ENCODE peak calls at places on chromosomes 16 and 17, in five cellular contexts. R is right atrium auricular region, U is dorsolateral prefrontal cortex, M is foreskin fibroblast, B is fibroblast of lung. Q is an unnamed sample.

GRCh38 chr16:66934138-66934838 is at the start of gene CIAO2B:
- DNase-seq in U (peak), R (peak), M (peak), B (peak), Q (peak)

GRCh38 chr16:14180431-14181059 is 109.4 kb downstream of the MRTFB start:
- DNase-seq in U (no peak), B (peak), M (peak), R (no peak), Q (no peak)

GRCh38 chr17:9890124-9890523 is 14.9 kb downstream of the RCVRN start:
- DNase-seq in B (no peak), R (no peak), U (no peak), M (no peak), Q (no peak)

GRCh38 chr17:4807534-4808377 is 804 bp downstream of the PLD2 start:
- DNase-seq in U (peak), B (no peak), M (peak), R (no peak), Q (no peak)

GRCh38 chr17:59762022-59762825 is 54.8 kb downstream of the VMP1 start:
- DNase-seq in R (no peak), M (peak), U (no peak), B (peak), Q (peak)

GRCh38 chr17:78438694-78439325 is 60.4 kb downstream of the PGS1 start:
- DNase-seq in M (no peak), B (no peak), U (no peak), R (no peak), Q (no peak)

GRCh38 chr16:85899444-85899843 is 482 bp downstream of the IRF8 start:
- DNase-seq in M (no peak), R (no peak), U (no peak), B (no peak), Q (no peak)

GRCh38 chr17:72267601-72268000 is 146.8 kb downstream of the SOX9 start:
- DNase-seq in R (no peak), M (no peak), U (no peak), B (no peak), Q (no peak)

GRCh38 chr16:71738820-71739219 is 14.3 kb upstream of the PHLPP2 start:
- DNase-seq in B (no peak), U (no peak), M (no peak), R (no peak), Q (no peak)

GRCh38 chr16:4976611-4977145 is 18.5 kb downstream of the SEC14L5 start:
- DNase-seq in R (no peak), M (no peak), B (no peak), U (no peak), Q (no peak)

GRCh38 chr16:31094424-31095120 is at the start of gene VKORC1:
- DNase-seq in U (peak), R (peak), B (peak), M (peak), Q (peak)

GRCh38 chr16:50278251-50278650 is 11.9 kb downstream of the ADCY7 start:
- DNase-seq in M (no peak), U (no peak), R (no peak), B (no peak), Q (no peak)

GRCh38 chr17:27937026-27937546 is 43.9 kb upstream of the LYRM9 start:
- DNase-seq in B (no peak), R (no peak), U (no peak), M (no peak), Q (no peak)

GRCh38 chr16:2858245-2859025 is 465 bp upstream of the PRSS22 start:
- DNase-seq in B (no peak), U (no peak), M (no peak), R (no peak), Q (no peak)

GRCh38 chr16:30534368-30535105 is at the start of gene ZNF747:
- DNase-seq in R (peak), U (peak), B (peak), M (peak), Q (peak)

GRCh38 chr17:74117087-74117486 is 86.4 kb upstream of the RPL38 start:
- DNase-seq in R (no peak), M (no peak), B (no peak), U (no peak), Q (no peak)

GRCh38 chr17:70123193-70123592 is 46.1 kb upstream of the KCNJ2 start:
- DNase-seq in B (no peak), M (peak), R (no peak), U (no peak), Q (no peak)

GRCh38 chr17:43025766-43026537 is 921 bp downstream of the RND2 start:
- DNase-seq in M (no peak), R (no peak), B (no peak), U (no peak), Q (no peak)

GRCh38 chr17:42051645-42052044 is 1.2 kb upstream of the C17orf113 start:
- DNase-seq in M (no peak), B (no peak), U (no peak), R (no peak), Q (no peak)

GRCh38 chr17:63827801-63828221 is 348 bp upstream of the FTSJ3 start:
- DNase-seq in M (peak), B (no peak), R (peak), U (no peak), Q (no peak)

GRCh38 chr16:85564277-85565051 is 48.7 kb upstream of the GSE1 start:
- DNase-seq in R (no peak), U (no peak), M (no peak), B (no peak), Q (no peak)

GRCh38 chr17:58005031-58005727 is 1.9 kb downstream of the SRSF1 start:
- DNase-seq in M (no peak), R (no peak), U (no peak), B (no peak), Q (no peak)

GRCh38 chr16:10541396-10541795 is 39.0 kb downstream of the EMP2 start:
- DNase-seq in U (no peak), B (no peak), M (no peak), R (no peak), Q (no peak)

GRCh38 chr17:4175921-4176802 is 33.2 kb downstream of the CYB5D2 start:
- DNase-seq in B (peak), R (no peak), U (no peak), M (peak), Q (no peak)

GRCh38 chr16:69741951-69742904 is 12.5 kb downstream of the NOB1 start:
- DNase-seq in B (peak), U (peak), M (peak), R (peak), Q (peak)

GRCh38 chr17:78991906-78992532 is 12.3 kb upstream of the LGALS3BP start:
- DNase-seq in M (no peak), B (no peak), U (no peak), R (no peak), Q (no peak)

GRCh38 chr16:10519929-10520868 is 60.2 kb downstream of the EMP2 start:
- DNase-seq in R (no peak), B (no peak), U (no peak), M (peak), Q (no peak)

GRCh38 chr17:608911-609882 is 105.4 kb downstream of the VPS53 start:
- DNase-seq in B (no peak), U (no peak), M (peak), R (no peak), Q (no peak)

GRCh38 chr16:4371481-4372314 is at the start of gene VASN:
- DNase-seq in U (peak), B (peak), R (peak), M (peak), Q (peak)

GRCh38 chr16:82694239-82694874 is 67.6 kb downstream of the CDH13 start:
- DNase-seq in B (peak), U (no peak), R (no peak), M (peak), Q (peak)

GRCh38 chr17:58630883-58631522 is 60.8 kb downstream of the TEX14 start:
- DNase-seq in R (peak), B (no peak), U (peak), M (no peak), Q (no peak)

GRCh38 chr17:41635121-41636097 is 11.0 kb upstream of the KRT17 start:
- DNase-seq in R (no peak), U (peak), M (peak), B (no peak), Q (no peak)

GRCh38 chr17:3888343-3889171 is 4.3 kb downstream of the CAMKK1 start:
- DNase-seq in B (peak), M (peak), R (peak), U (peak), Q (peak)

GRCh38 chr16:73232555-73233422 is 184.9 kb upstream of the ZFHX3 start:
- DNase-seq in R (peak), M (peak), B (peak), U (no peak), Q (peak)

GRCh38 chr17:55430531-55431228 is 9.0 kb upstream of the MMD start:
- DNase-seq in R (no peak), U (no peak), M (peak), B (no peak), Q (no peak)

GRCh38 chr17:77494664-77495435 is 354.1 kb downstream of the SEC14L1 start:
- DNase-seq in U (peak), R (peak), B (peak), M (peak), Q (peak)

GRCh38 chr16:75007443-75007842 is 8.6 kb downstream of the ZNRF1 start:
- DNase-seq in M (no peak), R (no peak), B (no peak), U (no peak), Q (no peak)

GRCh38 chr16:21646721-21647561 is 5.5 kb downstream of the IGSF6 start:
- DNase-seq in M (no peak), U (no peak), B (no peak), R (peak), Q (no peak)

GRCh38 chr17:8360751-8361150 is 15.8 kb downstream of the KRABD2 start:
- DNase-seq in R (no peak), M (no peak), U (no peak), B (no peak), Q (no peak)

GRCh38 chr17:50151937-50152547 is 1.6 kb upstream of the PPP1R9B start:
- DNase-seq in M (peak), U (peak), R (peak), B (peak), Q (peak)

DNA sequence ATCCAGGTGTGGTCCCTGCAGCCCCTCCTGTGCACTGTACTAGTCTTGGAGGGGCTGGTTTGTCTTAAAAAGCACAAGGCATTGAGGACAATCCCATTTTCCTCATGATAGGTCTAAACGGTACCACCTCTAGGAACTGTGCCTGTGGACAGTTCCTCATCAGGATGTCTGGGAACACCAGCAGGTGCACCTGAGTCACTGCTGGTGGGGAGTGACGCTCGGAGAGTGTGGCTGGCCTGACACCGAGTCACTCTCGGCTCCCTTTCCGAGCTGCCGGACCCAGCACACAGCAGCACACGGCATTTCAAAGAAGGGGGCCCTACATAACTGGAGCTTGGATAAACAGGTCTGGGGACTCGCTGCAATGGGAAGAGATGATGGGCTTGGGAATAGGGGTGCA is 25.6 kb downstream of the LRRC75A start:
- DNase-seq in U (no peak), M (no peak), R (no peak), B (no peak), Q (no peak)
- H3K4me3 ChIP-seq in U (no peak), M (no peak), R (no peak), B (no peak), Q (no peak)

DNA sequence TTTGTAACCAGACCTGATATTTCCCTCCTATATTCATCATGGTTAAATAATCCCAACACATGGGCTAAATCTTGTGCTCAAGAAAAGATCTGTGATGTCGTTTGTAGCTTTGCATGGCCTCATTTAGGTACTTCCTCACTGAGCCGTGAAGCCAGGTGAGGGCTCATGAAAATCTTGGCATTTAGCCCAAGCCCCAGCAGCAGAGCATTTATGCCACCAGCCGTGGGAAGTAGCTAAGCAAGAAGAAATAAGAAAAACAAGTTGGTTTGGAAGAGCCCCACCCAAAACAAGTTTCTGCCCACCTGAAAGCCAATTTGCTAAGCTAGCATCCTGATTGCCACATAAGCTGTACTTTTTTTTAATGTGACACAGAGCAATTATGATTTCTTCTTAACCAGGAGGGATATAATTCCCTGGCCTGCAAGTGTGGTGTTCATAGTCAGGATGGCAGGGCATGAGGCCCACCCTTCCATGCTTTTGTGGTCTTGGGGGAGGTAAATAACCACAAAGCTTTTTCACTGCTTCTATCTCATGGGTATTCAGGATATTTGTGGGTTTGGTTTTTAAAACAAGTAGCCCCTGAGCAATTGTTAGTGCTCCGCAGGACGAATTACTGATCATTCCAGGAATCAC is 10.5 kb downstream of the TMIGD1 start:
- DNase-seq in R (no peak), U (no peak), M (peak), B (no peak), Q (no peak)
- H3K4me3 ChIP-seq in R (no peak), U (no peak), M (no peak), B (no peak), Q (no peak)

GRCh38 chr17:81922566-81923301 is 4.8 kb upstream of the SIRT7 start:
- DNase-seq in M (no peak), U (no peak), R (no peak), B (no peak), Q (no peak)

GRCh38 chr17:81923302-81924260 is 4.0 kb downstream of the MAFG start:
- DNase-seq in M (peak), U (no peak), R (peak), B (peak), Q (peak)

GRCh38 chr17:81926451-81927144 is 937 bp downstream of the MAFG start:
- DNase-seq in U (no peak), M (peak), B (peak), R (peak), Q (peak)

GRCh38 chr17:81925860-81926450 is 1.6 kb downstream of the MAFG start:
- DNase-seq in R (no peak), U (no peak), B (no peak), M (no peak), Q (no peak)

DNA sequence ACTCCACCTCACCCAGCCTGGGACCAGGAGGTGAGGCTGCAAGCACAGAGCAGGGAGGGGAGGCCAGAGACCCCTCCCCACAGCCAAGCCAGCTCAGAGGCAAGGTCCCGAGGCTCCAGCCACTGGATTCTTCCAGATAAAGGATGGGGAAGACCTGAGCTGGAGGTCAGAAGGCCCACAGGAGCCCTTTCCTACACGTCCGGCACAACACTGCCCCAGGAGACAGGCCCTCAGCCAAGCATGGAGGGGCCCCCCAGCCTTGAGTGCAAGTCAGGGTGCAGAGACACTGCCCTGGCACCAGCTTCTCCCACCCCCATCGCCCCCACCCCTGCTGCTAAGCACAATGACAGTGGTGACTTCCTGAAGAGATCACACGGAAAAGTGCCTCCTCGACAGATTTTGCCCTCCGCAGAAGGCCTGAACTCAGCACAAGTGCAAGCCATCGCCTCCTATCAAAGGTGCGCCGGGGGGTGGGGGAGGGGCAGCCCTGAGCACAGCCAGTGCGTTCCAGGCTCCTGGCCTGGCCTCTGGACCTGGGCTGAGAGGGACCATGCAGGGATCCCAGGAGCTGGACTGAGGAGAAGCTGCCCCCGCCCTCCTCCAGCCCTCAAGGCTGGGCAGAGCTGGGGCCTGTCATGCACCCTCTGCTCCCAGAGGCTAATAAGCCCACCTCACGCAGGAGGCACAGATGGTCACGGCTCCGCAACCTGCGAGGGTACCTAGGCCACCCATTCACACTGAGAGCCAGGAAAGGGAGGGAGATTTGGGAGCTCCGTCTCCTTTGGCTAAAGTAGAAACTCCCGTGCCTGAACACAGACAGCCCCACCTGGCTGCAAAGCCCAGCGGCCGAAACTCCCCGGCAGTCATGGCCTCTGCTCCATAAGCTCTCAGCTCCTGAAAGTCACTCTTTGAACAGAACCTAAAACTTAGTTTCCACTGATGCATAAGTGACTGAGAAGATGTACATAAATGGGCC is 2.7 kb downstream of the MAFG start:
- DNase-seq in B (no peak), R (no peak), U (no peak), M (no peak), Q (no peak)
- H3K4me3 ChIP-seq in B (no peak), R (no peak), U (peak), M (no peak), Q (no peak)

GRCh38 chr17:44314869-44315661 is 6.7 kb downstream of the RUNDC3A start:
- DNase-seq in M (peak), U (peak), R (no peak), B (no peak), Q (peak)
- H3K4me3 ChIP-seq in M (peak), U (peak), R (peak), B (no peak), Q (peak)

GRCh38 chr16:57480754-57481230 is 5.5 kb downstream of the DOK4 start:
- DNase-seq in M (no peak), U (peak), R (no peak), B (no peak), Q (no peak)

GRCh38 chr16:57479422-57480126 is 6.7 kb downstream of the DOK4 start:
- DNase-seq in B (peak), M (peak), R (no peak), U (peak), Q (peak)

GRCh38 chr16:57479043-57479421 is 7.3 kb downstream of the DOK4 start:
- DNase-seq in U (no peak), B (no peak), R (no peak), M (peak), Q (no peak)

GRCh38 chr16:57481421-57481820 is 4.9 kb downstream of the DOK4 start:
- DNase-seq in U (no peak), B (no peak), M (no peak), R (no peak), Q (no peak)

GRCh38 chr16:57480127-57480753 is 6.1 kb downstream of the DOK4 start:
- DNase-seq in R (no peak), B (peak), M (peak), U (no peak), Q (peak)
- H3K4me3 ChIP-seq in R (peak), B (peak), M (peak), U (peak), Q (peak)

DNA sequence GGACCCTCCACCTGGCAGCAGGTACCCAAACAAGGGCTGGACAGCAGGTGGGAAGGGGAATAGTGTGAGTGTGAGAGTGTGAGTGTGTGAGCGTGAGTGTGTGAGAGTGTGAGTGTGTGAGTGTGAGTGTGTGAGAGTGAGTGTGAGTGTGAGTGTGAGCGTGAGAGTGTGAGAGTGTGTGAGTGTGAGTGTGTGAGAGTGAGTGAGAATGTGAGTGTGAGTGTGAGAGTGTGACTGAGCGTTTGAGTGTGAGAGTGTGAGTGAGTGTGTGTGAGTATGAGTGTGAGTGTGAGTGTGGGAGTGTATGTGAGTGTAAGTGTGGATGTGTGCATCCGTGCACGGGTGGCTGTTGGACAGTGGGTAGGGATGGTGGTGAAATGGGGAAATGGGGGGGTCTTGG is 352 bp downstream of the ADGRG1 start:
- DNase-seq in U (no peak), B (no peak), M (no peak), R (no peak), Q (no peak)
- H3K4me3 ChIP-seq in U (peak), B (peak), M (peak), R (peak), Q (peak)

DNA sequence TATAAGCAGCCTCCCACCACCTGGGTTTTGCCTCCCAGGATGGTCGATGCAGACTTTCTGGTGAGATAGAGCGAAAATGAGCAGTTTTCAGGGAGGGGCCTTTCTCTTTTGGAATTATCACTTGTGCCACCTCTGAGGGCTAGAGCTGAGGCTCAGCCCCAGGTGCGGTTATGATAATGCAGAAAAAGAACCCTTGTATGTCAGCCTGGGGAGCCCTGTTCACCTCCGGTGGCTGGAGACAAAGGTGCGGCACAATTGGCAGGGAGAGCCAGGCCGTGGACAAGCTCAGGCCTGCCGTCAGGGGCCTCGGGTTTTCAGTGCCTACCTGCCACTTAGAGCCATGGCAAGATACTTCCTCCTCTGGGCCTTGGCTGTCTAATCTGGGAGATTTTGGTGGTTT is 4.4 kb downstream of the SCPEP1 start:
- DNase-seq in M (no peak), U (no peak), R (peak), B (no peak), Q (no peak)
- H3K4me3 ChIP-seq in M (no peak), U (no peak), R (no peak), B (no peak), Q (no peak)